ENCODE peak calls at places on chromosome 3, in four cellular contexts. E, V, J and R are unnamed samples.

GRCh38 chr3:156606729-156607128 is 51.8 kb upstream of the SSR3 start:
- DNase-seq in E (no peak), V (no peak), J (no peak), R (no peak)

GRCh38 chr3:115336836-115337235 is 189.7 kb upstream of the ZBTB20 start:
- DNase-seq in E (no peak), V (no peak), J (no peak), R (no peak)

GRCh38 chr3:171976526-171976925 is 62.9 kb upstream of the FNDC3B start:
- DNase-seq in E (no peak), V (peak), J (peak), R (no peak)

GRCh38 chr3:64651791-64652241 is 36.0 kb downstream of the ADAMTS9 start:
- DNase-seq in E (no peak), V (peak), J (no peak), R (no peak)

GRCh38 chr3:165339753-165340152 is 143.6 kb upstream of the SLITRK3 start:
- DNase-seq in E (no peak), V (peak), J (peak), R (no peak)

GRCh38 chr3:59135091-59135490 is 85.3 kb upstream of the CFAP20DC start:
- DNase-seq in E (no peak), V (no peak), J (peak), R (no peak)

GRCh38 chr3:12186515-12187286 is 28.0 kb upstream of the TIMP4 start:
- DNase-seq in E (no peak), V (no peak), J (no peak), R (no peak)

GRCh38 chr3:58495101-58495500 is 3.2 kb downstream of the KCTD6 start:
- DNase-seq in E (no peak), V (no peak), J (no peak), R (no peak)

GRCh38 chr3:177618873-177619771 is 421.8 kb upstream of the TBL1XR1 start:
- DNase-seq in E (no peak), V (peak), J (no peak), R (no peak)

GRCh38 chr3:59326246-59327024 is 276.6 kb upstream of the CFAP20DC start:
- DNase-seq in E (no peak), V (no peak), J (no peak), R (no peak)

GRCh38 chr3:191412764-191413163 is 48.2 kb upstream of the PYDC2 start:
- DNase-seq in E (no peak), V (peak), J (no peak), R (no peak)

GRCh38 chr3:87354399-87354798 is 78.0 kb upstream of the POU1F1 start:
- DNase-seq in E (no peak), V (peak), J (no peak), R (no peak)

GRCh38 chr3:177131927-177132636 is 65.2 kb downstream of the TBL1XR1 start:
- DNase-seq in E (no peak), V (no peak), J (no peak), R (no peak)

GRCh38 chr3:137866933-137867332 is 102.8 kb downstream of the SOX14 start:
- DNase-seq in E (no peak), V (no peak), J (no peak), R (no peak)

GRCh38 chr3:175338775-175339535 is 479.8 kb downstream of the NAALADL2 start:
- DNase-seq in E (no peak), V (peak), J (no peak), R (no peak)

GRCh38 chr3:168061332-168061996 is 34.3 kb downstream of the GOLIM4 start:
- DNase-seq in E (no peak), V (no peak), J (peak), R (no peak)

GRCh38 chr3:15331606-15332404 is 581 bp downstream of the SH3BP5 start:
- DNase-seq in E (peak), V (peak), J (no peak), R (peak)

GRCh38 chr3:17232442-17232841 is 347.7 kb downstream of the PLCL2 start:
- DNase-seq in E (no peak), V (no peak), J (no peak), R (no peak)

GRCh38 chr3:163218336-163218735 is 1721.7 kb downstream of the OTOL1 start:
- DNase-seq in E (no peak), V (no peak), J (no peak), R (no peak)

GRCh38 chr3:45507820-45508317 is 86.7 kb upstream of the LIMD1 start:
- DNase-seq in E (peak), V (peak), J (peak), R (peak)

GRCh38 chr3:144221771-144222170 is 250.1 kb downstream of the DIPK2A start:
- DNase-seq in E (no peak), V (no peak), J (no peak), R (no peak)

GRCh38 chr3:60931452-60931851 is 319.8 kb downstream of the FHIT start:
- DNase-seq in E (no peak), V (no peak), J (no peak), R (no peak)

GRCh38 chr3:9399746-9400145 is 2.3 kb downstream of the SETD5 start:
- DNase-seq in E (peak), V (peak), J (peak), R (peak)

GRCh38 chr3:46619845-46620778 is 7.8 kb downstream of the FAM240A start:
- DNase-seq in E (no peak), V (no peak), J (no peak), R (no peak)

GRCh38 chr3:87548271-87548670 is 271.9 kb upstream of the POU1F1 start:
- DNase-seq in E (no peak), V (no peak), J (no peak), R (no peak)

GRCh38 chr3:194879126-194879887 is 193.6 kb downstream of the FAM43A start:
- DNase-seq in E (no peak), V (no peak), J (peak), R (peak)

GRCh38 chr3:107209302-107210060 is 167.8 kb upstream of the CCDC54 start:
- DNase-seq in E (no peak), V (no peak), J (no peak), R (no peak)

GRCh38 chr3:62252614-62253147 is 120.7 kb downstream of the FEZF2 start:
- DNase-seq in E (peak), V (peak), J (no peak), R (no peak)